ENCODE peak calls at places on chromosomes 12 and 14, in eight cellular contexts. S is COLO829, Z is HFF-Myc, R is HCEC 1CT, P is PC-9, C is osteocyte, Q is body of pancreas, A is neural crest cell. M is an unnamed sample.
A peak's percentile ranks its signal among the peaks of the same experiment; 100 is the strongest.

GRCh38 chr14:91996951-91997371 is 42.9 kb downstream of the TRIP11 start:
- DNase-seq in C (no peak), S (peak; percentile 42), Q (no peak), R (peak; percentile 85), P (no peak), A (no peak), Z (peak; percentile 85), M (no peak)

GRCh38 chr12:12081836-12082497 is 11.2 kb downstream of the BCL2L14 start:
- DNase-seq in S (peak; percentile 61), A (no peak), C (no peak), Z (no peak), R (peak; percentile 53), Q (no peak), P (peak; percentile 24), M (no peak)

GRCh38 chr12:24488091-24488596 is 460.8 kb downstream of the BCAT1 start:
- DNase-seq in A (no peak), C (no peak), Q (no peak), Z (no peak), R (peak; percentile 39), S (no peak), P (no peak), M (no peak)

GRCh38 chr12:131608740-131609665 is 101.9 kb upstream of the SFSWAP start:
- DNase-seq in C (no peak), S (peak; percentile 55), P (peak; percentile 30), Q (peak; percentile 51), Z (peak; percentile 64), R (peak; percentile 48), A (peak; percentile 79), M (peak; percentile 82)

GRCh38 chr14:67442139-67442906 is 30.4 kb upstream of the PLEK2 start:
- DNase-seq in P (no peak), S (no peak), R (no peak), Q (peak; percentile 48), C (no peak), Z (no peak), A (no peak), M (no peak)

GRCh38 chr14:69985456-69985855 is 106.2 kb downstream of the SMOC1 start:
- DNase-seq in C (no peak), A (no peak), P (no peak), Z (no peak), Q (no peak), S (no peak), R (peak; percentile 80), M (no peak)

GRCh38 chr14:71452535-71452934 is 479.7 kb upstream of the RGS6 start:
- DNase-seq in S (no peak), Z (no peak), R (no peak), A (no peak), Q (no peak), C (no peak), P (no peak), M (no peak)

GRCh38 chr14:61472025-61472672 is 150.8 kb downstream of the PRKCH start:
- DNase-seq in Z (peak; percentile 86), P (peak; percentile 69), Q (no peak), R (peak; percentile 98), A (no peak), S (peak; percentile 72), C (no peak), M (no peak)

GRCh38 chr12:76199808-76200207 is 115.3 kb upstream of the NAP1L1 start:
- DNase-seq in C (no peak), R (peak; percentile 51), A (no peak), Z (peak; percentile 66), Q (no peak), S (no peak), P (no peak), M (no peak)